ENCODE peak calls at places on chromosomes 5 and 9, in seven cellular contexts. One of them, this sample, is unnamed.

GRCh38 chr5:177357459-177358332 is at the start of gene RGS14:
- DNase-seq in NCI-H69: peak
- DNase-seq in lower lobe of right lung: peak
- DNase-seq in fibroblast of pulmonary artery: peak
- DNase-seq in head of caudate nucleus: peak
- DNase-seq in bronchial epithelial cell: peak
- DNase-seq in stimulated activated CD8-positive, alpha-beta memory T cell treated with anti-CD3 and anti-CD28 coated beads, Interleukin-15, amount 100 ng/mL, for 48 hours: peak
- DNase-seq in this sample: peak

GRCh38 chr9:119868694-119869093 is 499.5 kb upstream of the BRINP1 start:
- DNase-seq in head of caudate nucleus: no peak
- DNase-seq in lower lobe of right lung: peak
- DNase-seq in bronchial epithelial cell: no peak
- DNase-seq in NCI-H69: peak
- DNase-seq in fibroblast of pulmonary artery: no peak
- DNase-seq in stimulated activated CD8-positive, alpha-beta memory T cell treated with anti-CD3 and anti-CD28 coated beads, Interleukin-15, amount 100 ng/mL, for 48 hours: no peak
- DNase-seq in this sample: peak

GRCh38 chr5:178644826-178645545 is 18.1 kb upstream of the CLK4 start:
- DNase-seq in bronchial epithelial cell: peak
- DNase-seq in lower lobe of right lung: no peak
- DNase-seq in stimulated activated CD8-positive, alpha-beta memory T cell treated with anti-CD3 and anti-CD28 coated beads, Interleukin-15, amount 100 ng/mL, for 48 hours: no peak
- DNase-seq in fibroblast of pulmonary artery: peak
- DNase-seq in head of caudate nucleus: peak
- DNase-seq in NCI-H69: no peak
- DNase-seq in this sample: no peak

GRCh38 chr9:90460220-90460619 is 182.4 kb downstream of the DIRAS2 start:
- DNase-seq in fibroblast of pulmonary artery: no peak
- DNase-seq in bronchial epithelial cell: no peak
- DNase-seq in NCI-H69: peak
- DNase-seq in head of caudate nucleus: no peak
- DNase-seq in stimulated activated CD8-positive, alpha-beta memory T cell treated with anti-CD3 and anti-CD28 coated beads, Interleukin-15, amount 100 ng/mL, for 48 hours: no peak
- DNase-seq in lower lobe of right lung: no peak
- DNase-seq in this sample: no peak

GRCh38 chr9:69392826-69393225 is 67.8 kb downstream of the ENTREP1 start:
- DNase-seq in stimulated activated CD8-positive, alpha-beta memory T cell treated with anti-CD3 and anti-CD28 coated beads, Interleukin-15, amount 100 ng/mL, for 48 hours: no peak
- DNase-seq in head of caudate nucleus: no peak
- DNase-seq in lower lobe of right lung: no peak
- DNase-seq in NCI-H69: no peak
- DNase-seq in fibroblast of pulmonary artery: no peak
- DNase-seq in bronchial epithelial cell: no peak
- DNase-seq in this sample: no peak

GRCh38 chr9:123552530-123552929 is 196.5 kb downstream of the CRB2 start:
- DNase-seq in bronchial epithelial cell: no peak
- DNase-seq in fibroblast of pulmonary artery: no peak
- DNase-seq in lower lobe of right lung: no peak
- DNase-seq in head of caudate nucleus: no peak
- DNase-seq in stimulated activated CD8-positive, alpha-beta memory T cell treated with anti-CD3 and anti-CD28 coated beads, Interleukin-15, amount 100 ng/mL, for 48 hours: no peak
- DNase-seq in NCI-H69: no peak
- DNase-seq in this sample: no peak

GRCh38 chr9:77909306-77909705 is 122.3 kb downstream of the GNAQ start:
- DNase-seq in fibroblast of pulmonary artery: no peak
- DNase-seq in head of caudate nucleus: no peak
- DNase-seq in lower lobe of right lung: no peak
- DNase-seq in stimulated activated CD8-positive, alpha-beta memory T cell treated with anti-CD3 and anti-CD28 coated beads, Interleukin-15, amount 100 ng/mL, for 48 hours: no peak
- DNase-seq in bronchial epithelial cell: no peak
- DNase-seq in NCI-H69: no peak
- DNase-seq in this sample: no peak

GRCh38 chr5:1874820-1875219 is 7.9 kb downstream of the IRX4 start:
- DNase-seq in NCI-H69: peak
- DNase-seq in bronchial epithelial cell: no peak
- DNase-seq in head of caudate nucleus: no peak
- DNase-seq in stimulated activated CD8-positive, alpha-beta memory T cell treated with anti-CD3 and anti-CD28 coated beads, Interleukin-15, amount 100 ng/mL, for 48 hours: no peak
- DNase-seq in lower lobe of right lung: no peak
- DNase-seq in fibroblast of pulmonary artery: no peak
- DNase-seq in this sample: no peak

GRCh38 chr9:35844628-35845301 is 15.7 kb downstream of the TMEM8B start:
- DNase-seq in lower lobe of right lung: no peak
- DNase-seq in bronchial epithelial cell: peak
- DNase-seq in fibroblast of pulmonary artery: peak
- DNase-seq in head of caudate nucleus: no peak
- DNase-seq in stimulated activated CD8-positive, alpha-beta memory T cell treated with anti-CD3 and anti-CD28 coated beads, Interleukin-15, amount 100 ng/mL, for 48 hours: no peak
- DNase-seq in NCI-H69: no peak
- DNase-seq in this sample: no peak

GRCh38 chr9:126461029-126461428 is 134.4 kb downstream of the MVB12B start:
- DNase-seq in NCI-H69: no peak
- DNase-seq in head of caudate nucleus: peak
- DNase-seq in bronchial epithelial cell: no peak
- DNase-seq in fibroblast of pulmonary artery: no peak
- DNase-seq in stimulated activated CD8-positive, alpha-beta memory T cell treated with anti-CD3 and anti-CD28 coated beads, Interleukin-15, amount 100 ng/mL, for 48 hours: no peak
- DNase-seq in lower lobe of right lung: no peak
- DNase-seq in this sample: no peak

GRCh38 chr9:89432986-89433530 is 64.9 kb downstream of the SEMA4D start:
- DNase-seq in bronchial epithelial cell: no peak
- DNase-seq in NCI-H69: no peak
- DNase-seq in head of caudate nucleus: no peak
- DNase-seq in stimulated activated CD8-positive, alpha-beta memory T cell treated with anti-CD3 and anti-CD28 coated beads, Interleukin-15, amount 100 ng/mL, for 48 hours: no peak
- DNase-seq in lower lobe of right lung: no peak
- DNase-seq in fibroblast of pulmonary artery: no peak
- DNase-seq in this sample: no peak

GRCh38 chr9:127451681-127452480 is 571 bp downstream of the LRSAM1 start:
- DNase-seq in stimulated activated CD8-positive, alpha-beta memory T cell treated with anti-CD3 and anti-CD28 coated beads, Interleukin-15, amount 100 ng/mL, for 48 hours: peak
- DNase-seq in head of caudate nucleus: peak
- DNase-seq in fibroblast of pulmonary artery: peak
- DNase-seq in NCI-H69: peak
- DNase-seq in lower lobe of right lung: peak
- DNase-seq in bronchial epithelial cell: peak
- DNase-seq in this sample: peak

GRCh38 chr9:68769852-68770251 is 64.8 kb downstream of the PIP5K1B start:
- DNase-seq in stimulated activated CD8-positive, alpha-beta memory T cell treated with anti-CD3 and anti-CD28 coated beads, Interleukin-15, amount 100 ng/mL, for 48 hours: no peak
- DNase-seq in head of caudate nucleus: no peak
- DNase-seq in NCI-H69: no peak
- DNase-seq in fibroblast of pulmonary artery: no peak
- DNase-seq in bronchial epithelial cell: no peak
- DNase-seq in lower lobe of right lung: no peak
- DNase-seq in this sample: no peak

This sample was measured in NCI-H146.